ENCODE peak calls at places on chromosomes 4 and X, in nine cellular contexts. U is body of pancreas; J is RWPE2; X is lung; A is upper lobe of left lung; H is CD4-positive, CD25-positive, alpha-beta regulatory T cell; V is right cardiac atrium; Z is lower lobe of right lung; R is left lung. D is an unnamed sample. For H3K4me1, the result is how much of the 10 kb centered on the place peaks cover.

GRCh38 chr4:93346840-93347239 is 481.7 kb upstream of the ATOH1 start:
- ATAC-seq in Z (no peak), A (no peak), R (no peak), X (no peak), H (no peak), U (no peak), V (no peak), J (no peak), D (no peak)

GRCh38 chr4:77631276-77631675 is 25.7 kb downstream of the CXCL13 start:
- ATAC-seq in J (no peak), U (no peak), X (no peak), V (no peak), A (peak), Z (no peak), H (no peak), R (no peak), D (no peak)

GRCh38 chrX:103918050-103918449 is 44.4 kb upstream of the TMSB15B start:
- ATAC-seq in U (peak), X (no peak), J (peak), H (peak), A (peak), Z (peak), V (peak), R (peak), D (peak)

GRCh38 chr4:62548108-62548524 is 1348.0 kb downstream of the ADGRL3 start:
- ATAC-seq in X (no peak), R (no peak), U (no peak), A (no peak), Z (no peak), V (peak), J (no peak), H (no peak), D (no peak)

GRCh38 chr4:172813359-172813923 is 355.2 kb upstream of the GALNT7 start:
- ATAC-seq in X (no peak), J (no peak), R (no peak), H (no peak), Z (no peak), A (no peak), V (no peak), U (no peak), D (no peak)

GRCh38 chrX:74736450-74736849 is 122.0 kb upstream of the RLIM start:
- ATAC-seq in R (no peak), X (no peak), U (no peak), A (no peak), V (no peak), Z (no peak), J (no peak), H (no peak), D (peak)

GRCh38 chr4:14862881-14863280 is 139.4 kb upstream of the CPEB2 start:
- ATAC-seq in H (no peak), U (no peak), V (peak), X (no peak), Z (no peak), R (no peak), J (no peak), A (peak), D (no peak)

GRCh38 chrX:33211356-33212254 is at the start of gene DMD:
- ATAC-seq in A (peak), V (peak), Z (peak), U (peak), R (peak), H (no peak), J (peak), X (peak), D (peak)

GRCh38 chr4:153514001-153514526 is 47.9 kb downstream of the TMEM131L start:
- ATAC-seq in Z (no peak), H (no peak), A (peak), J (peak), R (peak), X (no peak), U (no peak), V (peak), D (peak)

GRCh38 chr4:8306511-8307021 is 37.0 kb downstream of the HTRA3 start:
- ATAC-seq in V (peak), Z (no peak), U (no peak), A (peak), H (no peak), R (peak), X (no peak), J (no peak), D (no peak)
- H3K4me1 ChIP-seq in V (under half), Z (under half), U (under half), A (under half), H (under half), R (under half), X (under half), J (under half), D (under half)

DNA sequence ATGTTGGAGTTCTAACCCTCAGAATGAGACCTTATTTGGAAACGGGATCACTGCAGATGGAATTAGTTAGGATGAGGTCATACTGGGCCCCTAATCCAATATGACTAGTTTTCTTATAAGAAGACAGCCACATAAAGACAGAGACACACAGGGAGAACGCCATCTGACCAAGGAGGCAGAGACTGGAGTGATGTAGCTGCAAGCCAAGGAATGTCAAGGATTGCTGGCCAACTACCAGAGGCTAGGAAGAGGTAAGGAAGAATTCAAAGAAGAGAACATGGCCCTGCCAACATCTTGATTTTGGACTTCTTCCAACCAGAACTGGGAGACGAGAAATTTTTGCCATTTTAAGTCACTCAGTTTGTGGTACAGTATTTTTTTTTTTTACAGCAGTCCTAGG is 152.8 kb upstream of the DIPK2B start:
- ATAC-seq in A (no peak), Z (no peak), J (no peak), V (no peak), X (no peak), U (no peak), H (no peak), R (no peak), D (no peak)
- H3K4me1 ChIP-seq in A (under half), Z (under half), J (under half), V (under half), X (under half), U (under half), H (under half), R (under half), D (under half)

DNA sequence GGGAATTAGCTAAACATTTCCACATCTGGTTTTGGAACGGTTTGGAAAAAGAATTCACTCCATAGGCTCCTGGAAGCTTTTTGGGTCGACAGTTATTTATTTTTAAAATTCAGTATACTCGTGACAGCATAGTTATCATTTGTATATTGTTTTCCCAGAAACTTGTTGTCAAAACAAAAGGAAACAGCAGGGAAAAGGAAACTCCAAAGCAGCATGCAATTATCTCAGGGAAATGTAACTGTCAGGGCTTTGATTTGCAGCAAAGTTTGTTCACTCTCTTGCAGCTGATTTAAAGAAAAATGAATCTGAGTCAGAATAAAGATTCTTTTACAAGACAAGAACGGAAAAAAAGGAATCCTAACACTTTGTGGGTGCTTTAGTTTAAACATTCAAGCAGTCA is 86.4 kb downstream of the PLAC1 start:
- ATAC-seq in R (no peak), A (no peak), V (no peak), U (no peak), X (no peak), Z (no peak), H (no peak), J (no peak), D (no peak)
- H3K4me1 ChIP-seq in R (under half), A (under half), V (under half), U (under half), X (under half), Z (under half), H (under half), J (under half), D (under half)

GRCh38 chrX:125694171-125694570 is 374.5 kb downstream of the TEX13C start:
- ATAC-seq in X (no peak), R (no peak), A (no peak), U (no peak), H (no peak), Z (no peak), V (no peak), J (no peak), D (no peak)
- H3K4me1 ChIP-seq in X (under half), R (under half), A (under half), U (under half), H (under half), Z (under half), V (under half), J (under half), D (under half)